ENCODE peak calls at places on chromosomes 2 and 18, in four cellular contexts. F is NCI-H2171 treated with DMSO at 0.1 percent for 48 hours, K is GM04504, I is Right ventricle myocardium inferior. L is an unnamed sample.

GRCh38 chr2:223621901-223622300 is 19.7 kb upstream of the SCG2 start:
- DNase-seq in I (no peak), K (no peak), F (no peak), L (no peak)

GRCh38 chr2:12980817-12981216 is 264.1 kb downstream of the TRIB2 start:
- DNase-seq in K (no peak), I (no peak), F (no peak), L (no peak)

GRCh38 chr2:196101325-196101981 is 32.8 kb upstream of the DNAH7 start:
- DNase-seq in F (no peak), I (no peak), K (no peak), L (no peak)

GRCh38 chr18:49098386-49098785 is 147.6 kb upstream of the SMAD7 start:
- DNase-seq in I (no peak), F (no peak), K (no peak), L (no peak)

GRCh38 chr2:189506514-189506976 is 65.3 kb downstream of the WDR75 start:
- DNase-seq in K (no peak), F (no peak), I (no peak), L (no peak)

GRCh38 chr2:133213651-133214050 is 354.6 kb downstream of the NCKAP5 start:
- DNase-seq in K (no peak), F (no peak), I (no peak), L (no peak)

GRCh38 chr2:174039551-174040416 is 74.6 kb upstream of the SP3 start:
- DNase-seq in F (peak), K (peak), I (peak), L (peak)

GRCh38 chr2:110816404-110817365 is 84.3 kb downstream of the ACOXL start:
- DNase-seq in K (no peak), I (no peak), F (no peak), L (no peak)

GRCh38 chr18:63619661-63620060 is 24.4 kb downstream of the SERPINB4 start:
- DNase-seq in K (no peak), I (no peak), F (peak), L (no peak)

GRCh38 chr2:85175369-85176299 is 42.4 kb downstream of the TCF7L1 start:
- DNase-seq in F (no peak), I (no peak), K (no peak), L (no peak)

GRCh38 chr2:235570256-235570655 is 76.4 kb downstream of the AGAP1 start:
- DNase-seq in F (no peak), K (peak), I (no peak), L (no peak)

GRCh38 chr18:555705-556402 is 24.3 kb upstream of the CETN1 start:
- DNase-seq in K (no peak), F (no peak), I (no peak), L (no peak)

GRCh38 chr18:6997802-6998201 is 119.8 kb downstream of the LAMA1 start:
- DNase-seq in I (no peak), F (no peak), K (peak), L (no peak)

L was measured in skeletal muscle cell.